ENCODE peak calls at places on chromosomes 16 and 17, in seven cellular contexts. M, E, S, A, W, P and H are unnamed samples.

GRCh38 chr16:27677300-27677699 is 127.4 kb downstream of the KATNIP start:
- DNase-seq in M (peak; percentile 34), E (no peak), S (no peak), A (no peak), W (no peak), P (no peak), H (no peak)

GRCh38 chr17:44115585-44116415 is 7.6 kb downstream of the HDAC5 start:
- DNase-seq in M (peak; percentile 44), E (peak; percentile 36), S (no peak), A (no peak), W (no peak), P (peak; percentile 74), H (peak; percentile 48)

GRCh38 chr17:19386974-19387920 is at the start of gene MFAP4:
- DNase-seq in M (peak; percentile 98), E (peak; percentile 96), S (no peak), A (peak; percentile 69), W (no peak), P (no peak), H (peak; percentile 86)

GRCh38 chr16:88904676-88905365 is 38.4 kb upstream of the PABPN1L start:
- DNase-seq in M (no peak), E (no peak), S (no peak), A (no peak), W (no peak), P (no peak), H (no peak)

GRCh38 chr16:11076259-11077018 is 132.1 kb downstream of the CLEC16A start:
- DNase-seq in M (no peak), E (no peak), S (no peak), A (no peak), W (no peak), P (no peak), H (no peak)

GRCh38 chr17:39652635-39653315 is 12.4 kb upstream of the TCAP start:
- DNase-seq in M (no peak), E (no peak), S (no peak), A (no peak), W (no peak), P (no peak), H (no peak)

GRCh38 chr17:7250655-7251329 is 742 bp downstream of the CTDNEP1 start:
- DNase-seq in M (no peak), E (no peak), S (no peak), A (no peak), W (no peak), P (no peak), H (no peak)

GRCh38 chr17:34703533-34703932 is 124.2 kb downstream of the TMEM132E start:
- DNase-seq in M (peak; percentile 55), E (peak; percentile 17), S (peak; percentile 46), A (peak; percentile 18), W (no peak), P (peak; percentile 75), H (peak; percentile 27)

GRCh38 chr16:65148804-65149203 is 26.9 kb upstream of the CDH11 start:
- DNase-seq in M (no peak), E (no peak), S (no peak), A (no peak), W (no peak), P (no peak), H (no peak)

GRCh38 chr17:34990921-34991365 is 10.6 kb downstream of the LIG3 start:
- DNase-seq in M (no peak), E (peak; percentile 12), S (no peak), A (no peak), W (no peak), P (no peak), H (peak; percentile 6)

GRCh38 chr16:24645739-24646645 is 83.5 kb upstream of the TNRC6A start:
- DNase-seq in M (peak; percentile 100), E (peak; percentile 99), S (no peak), A (no peak), W (no peak), P (no peak), H (peak; percentile 100)

GRCh38 chr17:38579934-38580333 is 25.8 kb downstream of the SRCIN1 start:
- DNase-seq in M (peak; percentile 9), E (no peak), S (no peak), A (no peak), W (no peak), P (no peak), H (peak; percentile 52)

GRCh38 chr16:29310852-29311314 is 95.6 kb downstream of the NPIPB11 start:
- DNase-seq in M (peak; percentile 76), E (peak; percentile 49), S (no peak), A (peak; percentile 9), W (no peak), P (no peak), H (peak; percentile 67)

GRCh38 chr16:30892670-30893069 is 1.2 kb downstream of the BCL7C start:
- DNase-seq in M (no peak), E (no peak), S (no peak), A (no peak), W (no peak), P (no peak), H (no peak)

GRCh38 chr16:30894540-30895368 is 877 bp upstream of the BCL7C start:
- DNase-seq in M (peak; percentile 51), E (no peak), S (no peak), A (no peak), W (no peak), P (no peak), H (no peak)

GRCh38 chr16:30893082-30893743 is 664 bp downstream of the BCL7C start:
- DNase-seq in M (no peak), E (no peak), S (no peak), A (peak; percentile 33), W (no peak), P (no peak), H (no peak)

GRCh38 chr16:30895592-30896202 is 717 bp upstream of the CTF1 start:
- DNase-seq in M (peak; percentile 13), E (no peak), S (no peak), A (no peak), W (no peak), P (no peak), H (no peak)

DNA sequence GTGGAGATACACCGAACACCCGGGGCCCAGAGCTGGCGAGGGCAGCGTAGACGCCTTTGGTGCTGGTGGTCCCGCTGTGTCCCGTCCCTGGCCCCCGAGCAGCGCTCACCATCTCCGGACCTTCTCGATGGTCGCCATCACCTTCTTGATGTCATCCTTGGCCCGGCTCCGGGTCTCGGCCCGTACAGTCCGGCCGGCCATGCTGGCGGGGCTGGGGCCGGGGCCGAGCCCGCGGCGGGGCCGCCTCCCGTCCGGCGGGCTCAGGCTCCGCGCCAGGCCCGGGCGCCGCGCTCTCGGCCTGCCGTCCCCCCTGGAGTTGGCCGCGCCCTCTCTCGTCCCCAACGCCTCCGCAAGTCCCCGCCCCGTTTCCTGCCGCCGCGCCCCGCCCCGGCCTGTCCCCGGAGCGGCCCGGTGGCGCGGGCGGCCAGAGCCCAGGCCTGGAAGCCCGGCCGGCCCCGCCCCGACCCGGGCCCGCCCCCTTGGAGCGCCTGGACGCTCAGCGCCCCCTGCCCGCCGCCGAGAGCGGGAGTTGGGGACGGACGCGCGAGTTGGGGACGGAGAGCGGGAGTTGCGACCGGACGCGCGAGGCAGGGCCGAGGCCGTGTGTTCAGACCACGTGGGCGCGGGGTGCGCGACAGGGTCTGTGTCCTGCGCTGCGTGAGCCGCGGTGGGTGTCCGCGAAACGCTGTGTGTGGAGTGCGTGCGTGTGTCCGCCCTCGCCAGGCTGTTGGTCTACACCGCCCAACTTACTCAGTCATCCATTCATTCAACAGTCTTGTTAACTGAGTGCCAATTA is at the start of gene BCL7C:
- DNase-seq in M (peak; percentile 70), E (peak; percentile 88), S (peak; percentile 83), A (peak; percentile 96), W (no peak), P (peak; percentile 95), H (peak; percentile 75)
- TF ChIP-seq CTCF in M (peak; percentile 50), E (no peak), S (peak; percentile 57), A (no peak), W (peak; percentile 53), P (no peak), H (no peak)

GRCh38 chr17:45423304-45423703 is 9.4 kb downstream of the ARHGAP27 start:
- DNase-seq in M (no peak), E (no peak), S (no peak), A (no peak), W (no peak), P (no peak), H (no peak)

GRCh38 chr17:45423936-45424335 is 8.7 kb downstream of the ARHGAP27 start:
- DNase-seq in M (no peak), E (no peak), S (no peak), A (no peak), W (no peak), P (no peak), H (no peak)

GRCh38 chr17:45425125-45425983 is 7.3 kb downstream of the ARHGAP27 start:
- DNase-seq in M (peak; percentile 35), E (peak; percentile 29), S (no peak), A (no peak), W (peak; percentile 86), P (peak; percentile 98), H (peak; percentile 50)

GRCh38 chr17:45425984-45426413 is 6.7 kb downstream of the ARHGAP27 start:
- DNase-seq in M (no peak), E (no peak), S (no peak), A (no peak), W (no peak), P (no peak), H (no peak)

GRCh38 chr17:45424769-45425124 is 7.9 kb downstream of the ARHGAP27 start:
- DNase-seq in M (no peak), E (no peak), S (no peak), A (no peak), W (no peak), P (no peak), H (no peak)
- H3K4me3 ChIP-seq in M (no peak overlapping the region), E (no peak overlapping the region), S (no peak overlapping the region), A (peak overlapping the region; percentile 52), W (peak overlapping the region; percentile 55), P (peak overlapping the region; percentile 58), H (no peak overlapping the region)

GRCh38 chr17:55887531-55887930 is 136.7 kb downstream of the PCTP start:
- DNase-seq in M (no peak), E (no peak), S (no peak), A (no peak), W (no peak), P (no peak), H (no peak)

DNA sequence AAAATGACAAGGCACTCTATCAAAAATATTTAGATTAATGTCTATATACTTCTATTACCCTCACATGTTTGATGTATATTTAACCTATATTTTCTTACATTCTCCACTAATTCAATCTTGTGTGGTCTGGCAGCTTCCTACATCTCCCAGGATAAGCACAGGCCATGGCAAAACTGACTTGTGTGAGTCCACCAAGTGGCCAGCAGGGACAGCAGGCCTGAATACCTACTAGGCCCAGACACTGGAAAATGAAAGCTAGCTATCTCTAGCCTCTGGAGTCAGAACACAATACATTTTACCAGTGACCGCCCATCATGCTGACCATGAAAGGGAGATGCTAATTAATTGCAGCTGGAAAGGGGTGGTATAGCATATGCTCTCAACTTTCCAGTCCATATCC is 132.3 kb downstream of the PCTP start:
- DNase-seq in M (no peak), E (peak; percentile 0), S (no peak), A (no peak), W (no peak), P (peak; percentile 20), H (no peak)
- TF ChIP-seq CTCF in M (no peak), E (no peak), S (no peak), A (no peak), W (peak; percentile 52), P (no peak), H (no peak)

GRCh38 chr16:31132979-31133599 is 2.4 kb downstream of the PRSS8 start:
- DNase-seq in M (no peak), E (no peak), S (no peak), A (no peak), W (no peak), P (no peak), H (no peak)
- H3K4me3 ChIP-seq in M (no peak overlapping the region), E (no peak overlapping the region), S (no peak overlapping the region), A (no peak overlapping the region), W (peak overlapping the region; percentile 87), P (peak overlapping the region; percentile 78), H (no peak overlapping the region)

GRCh38 chr17:10226930-10227695 is 28.7 kb upstream of the GAS7 start:
- DNase-seq in M (peak; percentile 22), E (no peak), S (peak; percentile 21), A (peak; percentile 53), W (peak; percentile 46), P (peak; percentile 49), H (peak; percentile 33)
- TF ChIP-seq CTCF in M (peak; percentile 86), E (peak; percentile 88), S (peak; percentile 86), A (peak; percentile 62), W (peak; percentile 85), P (peak; percentile 67), H (peak; percentile 90)